ENCODE peak calls at places on chromosomes 16 and 17, in eight cellular contexts. One of them, this sample, is unnamed.
A peak's percentile ranks its signal among the peaks of the same experiment; 100 is the strongest.

GRCh38 chr16:74570412-74571301 is 36.3 kb downstream of the GLG1 start:
- DNase-seq in adrenal gland: no peak
- DNase-seq in H9: no peak
- DNase-seq in stomach: no peak
- DNase-seq in HFFc6: no peak
- DNase-seq in heart left ventricle: no peak
- DNase-seq in tibial artery: no peak
- DNase-seq in upper lobe of right lung: no peak
- DNase-seq in this sample: no peak

GRCh38 chr16:48321307-48322036 is 63.7 kb downstream of the SIAH1 start:
- DNase-seq in adrenal gland: no peak
- DNase-seq in H9: no peak
- DNase-seq in stomach: no peak
- DNase-seq in HFFc6: peak; percentile 27
- DNase-seq in heart left ventricle: no peak
- DNase-seq in tibial artery: no peak
- DNase-seq in upper lobe of right lung: no peak
- DNase-seq in this sample: no peak

GRCh38 chr17:70060415-70060814 is 14.6 kb upstream of the KCNJ16 start:
- DNase-seq in adrenal gland: no peak
- DNase-seq in H9: no peak
- DNase-seq in stomach: peak; percentile 36
- DNase-seq in HFFc6: no peak
- DNase-seq in heart left ventricle: no peak
- DNase-seq in tibial artery: no peak
- DNase-seq in upper lobe of right lung: no peak
- DNase-seq in this sample: no peak

GRCh38 chr17:71423871-71424546 is 696.8 kb upstream of the SOX9 start:
- DNase-seq in adrenal gland: no peak
- DNase-seq in H9: no peak
- DNase-seq in stomach: no peak
- DNase-seq in HFFc6: peak; percentile 81
- DNase-seq in heart left ventricle: no peak
- DNase-seq in tibial artery: no peak
- DNase-seq in upper lobe of right lung: no peak
- DNase-seq in this sample: no peak

GRCh38 chr17:30344283-30345088 is 10.6 kb upstream of the TMIGD1 start:
- DNase-seq in adrenal gland: peak; percentile 48
- DNase-seq in H9: no peak
- DNase-seq in stomach: peak; percentile 71
- DNase-seq in HFFc6: no peak
- DNase-seq in heart left ventricle: peak; percentile 67
- DNase-seq in tibial artery: no peak
- DNase-seq in upper lobe of right lung: peak; percentile 72
- DNase-seq in this sample: no peak

GRCh38 chr17:77498056-77498785 is 357.5 kb downstream of the SEC14L1 start:
- DNase-seq in adrenal gland: no peak
- DNase-seq in H9: no peak
- DNase-seq in stomach: no peak
- DNase-seq in HFFc6: no peak
- DNase-seq in heart left ventricle: no peak
- DNase-seq in tibial artery: no peak
- DNase-seq in upper lobe of right lung: peak; percentile 56
- DNase-seq in this sample: peak; percentile 6

GRCh38 chr16:89143201-89143741 is 28.3 kb upstream of the CDH15 start:
- DNase-seq in adrenal gland: no peak
- DNase-seq in H9: no peak
- DNase-seq in stomach: no peak
- DNase-seq in HFFc6: no peak
- DNase-seq in heart left ventricle: peak; percentile 24
- DNase-seq in tibial artery: no peak
- DNase-seq in upper lobe of right lung: peak; percentile 44
- DNase-seq in this sample: no peak

GRCh38 chr17:34478244-34478643 is 101.1 kb upstream of the TMEM132E start:
- DNase-seq in adrenal gland: no peak
- DNase-seq in H9: no peak
- DNase-seq in stomach: no peak
- DNase-seq in HFFc6: no peak
- DNase-seq in heart left ventricle: no peak
- DNase-seq in tibial artery: no peak
- DNase-seq in upper lobe of right lung: no peak
- DNase-seq in this sample: no peak

GRCh38 chr16:84527486-84528269 is 23.2 kb upstream of the MEAK7 start:
- DNase-seq in adrenal gland: peak; percentile 63
- DNase-seq in H9: no peak
- DNase-seq in stomach: no peak
- DNase-seq in HFFc6: no peak
- DNase-seq in heart left ventricle: no peak
- DNase-seq in tibial artery: no peak
- DNase-seq in upper lobe of right lung: no peak
- DNase-seq in this sample: no peak

GRCh38 chr17:79797492-79798295 is 817 bp upstream of the CBX8 start:
- DNase-seq in adrenal gland: peak; percentile 40
- DNase-seq in H9: no peak
- DNase-seq in stomach: no peak
- DNase-seq in HFFc6: no peak
- DNase-seq in heart left ventricle: peak; percentile 68
- DNase-seq in tibial artery: no peak
- DNase-seq in upper lobe of right lung: no peak
- DNase-seq in this sample: no peak

GRCh38 chr16:28899882-28900600 is 21.8 kb downstream of the ATP2A1 start:
- DNase-seq in adrenal gland: no peak
- DNase-seq in H9: no peak
- DNase-seq in stomach: no peak
- DNase-seq in HFFc6: no peak
- DNase-seq in heart left ventricle: no peak
- DNase-seq in tibial artery: no peak
- DNase-seq in upper lobe of right lung: no peak
- DNase-seq in this sample: no peak

GRCh38 chr16:67860589-67861398 is 12.1 kb upstream of the EDC4 start:
- DNase-seq in adrenal gland: no peak
- DNase-seq in H9: no peak
- DNase-seq in stomach: no peak
- DNase-seq in HFFc6: peak; percentile 63
- DNase-seq in heart left ventricle: no peak
- DNase-seq in tibial artery: no peak
- DNase-seq in upper lobe of right lung: no peak
- DNase-seq in this sample: no peak

GRCh38 chr16:55900616-55901393 is 25.6 kb upstream of the CES5A start:
- DNase-seq in adrenal gland: no peak
- DNase-seq in H9: peak; percentile 5
- DNase-seq in stomach: no peak
- DNase-seq in HFFc6: no peak
- DNase-seq in heart left ventricle: no peak
- DNase-seq in tibial artery: no peak
- DNase-seq in upper lobe of right lung: no peak
- DNase-seq in this sample: no peak

GRCh38 chr16:57999971-58000705 is at the start of gene ZNF319:
- DNase-seq in adrenal gland: peak; percentile 88
- DNase-seq in H9: no peak
- DNase-seq in stomach: no peak
- DNase-seq in HFFc6: no peak
- DNase-seq in heart left ventricle: no peak
- DNase-seq in tibial artery: no peak
- DNase-seq in upper lobe of right lung: no peak
- DNase-seq in this sample: no peak

GRCh38 chr17:350706-351435 is 1.7 kb downstream of the RPH3AL start:
- DNase-seq in adrenal gland: peak; percentile 93
- DNase-seq in H9: peak; percentile 27
- DNase-seq in stomach: peak; percentile 76
- DNase-seq in HFFc6: peak; percentile 20
- DNase-seq in heart left ventricle: peak; percentile 89
- DNase-seq in tibial artery: peak; percentile 83
- DNase-seq in upper lobe of right lung: peak; percentile 82
- DNase-seq in this sample: peak; percentile 82
- TF ChIP-seq CTCF in adrenal gland: no peak
- TF ChIP-seq CTCF in H9: no peak
- TF ChIP-seq CTCF in stomach: no peak
- TF ChIP-seq CTCF in HFFc6: no peak
- TF ChIP-seq CTCF in heart left ventricle: no peak
- TF ChIP-seq CTCF in tibial artery: no peak
- TF ChIP-seq CTCF in upper lobe of right lung: no peak
- TF ChIP-seq CTCF in this sample: no peak

GRCh38 chr17:11391134-11391533 is 150.1 kb downstream of the SHISA6 start:
- DNase-seq in adrenal gland: no peak
- DNase-seq in H9: peak; percentile 73
- DNase-seq in stomach: no peak
- DNase-seq in HFFc6: no peak
- DNase-seq in heart left ventricle: no peak
- DNase-seq in tibial artery: no peak
- DNase-seq in upper lobe of right lung: no peak
- DNase-seq in this sample: no peak
- TF ChIP-seq CTCF in adrenal gland: no peak
- TF ChIP-seq CTCF in H9: peak; percentile 78
- TF ChIP-seq CTCF in stomach: no peak
- TF ChIP-seq CTCF in HFFc6: no peak
- TF ChIP-seq CTCF in heart left ventricle: no peak
- TF ChIP-seq CTCF in tibial artery: no peak
- TF ChIP-seq CTCF in upper lobe of right lung: peak; percentile 27
- TF ChIP-seq CTCF in this sample: no peak

GRCh38 chr16:4338125-4338582 is 13.0 kb downstream of the PAM16 start:
- DNase-seq in adrenal gland: no peak
- DNase-seq in H9: no peak
- DNase-seq in stomach: no peak
- DNase-seq in HFFc6: no peak
- DNase-seq in heart left ventricle: no peak
- DNase-seq in tibial artery: no peak
- DNase-seq in upper lobe of right lung: peak; percentile 60
- DNase-seq in this sample: no peak
- TF ChIP-seq CTCF in adrenal gland: no peak
- TF ChIP-seq CTCF in H9: no peak
- TF ChIP-seq CTCF in stomach: no peak
- TF ChIP-seq CTCF in HFFc6: peak; percentile 48
- TF ChIP-seq CTCF in heart left ventricle: no peak
- TF ChIP-seq CTCF in tibial artery: no peak
- TF ChIP-seq CTCF in upper lobe of right lung: no peak
- TF ChIP-seq CTCF in this sample: no peak

DNA sequence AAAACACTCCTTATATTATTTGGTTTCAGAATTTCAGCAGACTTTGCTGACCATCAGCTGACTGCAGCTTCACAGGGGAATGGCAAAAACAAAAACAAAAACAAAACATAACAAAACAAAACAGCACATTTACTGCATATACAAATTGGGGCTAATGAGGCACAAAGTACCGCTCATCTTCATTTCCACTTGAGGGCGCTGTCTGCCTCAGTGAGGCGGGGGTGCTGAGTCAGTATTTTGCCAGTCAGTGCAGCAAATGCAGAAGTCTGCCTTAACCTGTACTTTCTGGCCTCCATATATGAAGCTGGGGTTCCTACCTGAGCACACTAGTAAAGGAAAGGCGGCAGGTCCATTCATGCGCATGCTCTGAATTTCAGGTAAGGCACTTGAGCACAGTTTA is 13.5 kb upstream of the DYNLRB2 start:
- DNase-seq in adrenal gland: peak; percentile 33
- DNase-seq in H9: peak; percentile 69
- DNase-seq in stomach: no peak
- DNase-seq in HFFc6: peak; percentile 30
- DNase-seq in heart left ventricle: no peak
- DNase-seq in tibial artery: no peak
- DNase-seq in upper lobe of right lung: no peak
- DNase-seq in this sample: no peak
- TF ChIP-seq CTCF in adrenal gland: peak; percentile 38
- TF ChIP-seq CTCF in H9: peak; percentile 89
- TF ChIP-seq CTCF in stomach: no peak
- TF ChIP-seq CTCF in HFFc6: peak; percentile 87
- TF ChIP-seq CTCF in heart left ventricle: no peak
- TF ChIP-seq CTCF in tibial artery: peak; percentile 5
- TF ChIP-seq CTCF in upper lobe of right lung: peak; percentile 35
- TF ChIP-seq CTCF in this sample: no peak